ENCODE peak calls at places on chromosomes 3 and 15, in six cellular contexts. P, Q, M, Z, H and R are unnamed samples.

GRCh38 chr15:78112551-78112950 is 18.7 kb downstream of the CIB2 start:
- DNase-seq in P (no peak), Q (no peak), M (no peak), Z (no peak), H (no peak), R (no peak)

GRCh38 chr3:40968666-40969065 is 230.6 kb upstream of the CTNNB1 start:
- DNase-seq in P (no peak), Q (no peak), M (no peak), Z (no peak), H (no peak), R (no peak)

GRCh38 chr3:186322761-186323160 is 39.3 kb downstream of the DGKG start:
- DNase-seq in P (no peak), Q (no peak), M (no peak), Z (no peak), H (no peak), R (no peak)

GRCh38 chr3:123090700-123091585 is 24.1 kb downstream of the PDIA5 start:
- DNase-seq in P (no peak), Q (no peak), M (peak), Z (no peak), H (no peak), R (no peak)

GRCh38 chr3:32109256-32109655 is 2.8 kb downstream of the GPD1L start:
- DNase-seq in P (peak), Q (peak), M (peak), Z (peak), H (peak), R (peak)

GRCh38 chr3:63990204-63990603 is 33.1 kb downstream of the PSMD6 start:
- DNase-seq in P (no peak), Q (no peak), M (no peak), Z (no peak), H (no peak), R (no peak)

GRCh38 chr3:192090586-192090985 is 629.6 kb downstream of the PYDC2 start:
- DNase-seq in P (no peak), Q (no peak), M (peak), Z (no peak), H (no peak), R (no peak)

GRCh38 chr15:52699457-52699856 is 20.3 kb upstream of the ATOSA start:
- DNase-seq in P (no peak), Q (no peak), M (peak), Z (no peak), H (no peak), R (no peak)

GRCh38 chr3:27224197-27224596 is 145.0 kb downstream of the NEK10 start:
- DNase-seq in P (no peak), Q (peak), M (peak), Z (peak), H (no peak), R (peak)

GRCh38 chr3:171155122-171155700 is 128.7 kb upstream of the SLC2A2 start:
- DNase-seq in P (no peak), Q (no peak), M (peak), Z (no peak), H (no peak), R (no peak)

GRCh38 chr3:62332771-62333381 is 40.5 kb downstream of the FEZF2 start:
- DNase-seq in P (no peak), Q (peak), M (peak), Z (peak), H (peak), R (peak)

GRCh38 chr3:88810455-88810854 is 297.0 kb upstream of the EPHA3 start:
- DNase-seq in P (no peak), Q (peak), M (peak), Z (peak), H (peak), R (no peak)

GRCh38 chr3:66454464-66454859 is 46.4 kb downstream of the LRIG1 start:
- DNase-seq in P (no peak), Q (no peak), M (no peak), Z (no peak), H (no peak), R (no peak)

GRCh38 chr3:66452247-66453040 is 48.4 kb downstream of the LRIG1 start:
- DNase-seq in P (no peak), Q (peak), M (no peak), Z (no peak), H (no peak), R (peak)

GRCh38 chr3:66449411-66449931 is 51.4 kb downstream of the LRIG1 start:
- DNase-seq in P (no peak), Q (peak), M (no peak), Z (no peak), H (no peak), R (no peak)

GRCh38 chr3:66453525-66454463 is 47.0 kb downstream of the LRIG1 start:
- DNase-seq in P (no peak), Q (no peak), M (no peak), Z (no peak), H (no peak), R (no peak)

DNA sequence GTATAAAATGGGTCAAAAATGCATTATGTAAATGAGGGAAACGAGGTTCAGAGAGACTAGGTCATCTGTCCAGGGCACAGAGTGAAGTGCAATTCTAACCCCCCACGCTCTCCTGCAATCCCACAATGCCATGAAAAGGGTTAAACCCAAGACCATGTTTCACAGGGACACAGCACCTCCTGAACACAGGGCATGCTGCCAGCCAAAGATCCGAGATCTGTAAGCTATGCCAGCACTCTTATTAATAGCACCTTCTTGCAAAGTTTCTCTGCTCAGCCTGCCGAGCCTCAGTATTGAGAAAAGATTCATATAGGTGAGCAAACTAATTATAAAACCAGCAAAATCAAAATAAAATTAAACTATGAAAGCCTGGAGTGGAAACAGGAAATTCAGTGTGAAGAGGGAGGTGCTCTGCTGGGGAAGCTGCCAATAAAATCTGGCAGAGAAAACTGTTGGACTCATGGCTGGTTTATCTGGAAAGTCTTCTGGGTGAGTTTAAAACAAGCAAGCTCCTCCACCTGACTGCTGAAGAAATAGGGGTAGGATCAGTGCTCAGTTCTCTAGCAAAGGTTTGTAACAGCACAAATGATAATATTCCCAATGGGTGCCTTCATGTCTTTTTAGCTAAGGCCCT is 50.3 kb downstream of the LRIG1 start:
- DNase-seq in P (peak), Q (peak), M (peak), Z (peak), H (no peak), R (peak)
- H3K4me3 ChIP-seq in P (no peak), Q (no peak), M (peak), Z (peak), H (no peak), R (peak)

GRCh38 chr3:43106293-43106628 is 382 bp upstream of the POMGNT2 start:
- DNase-seq in P (no peak), Q (no peak), M (no peak), Z (no peak), H (no peak), R (no peak)

GRCh38 chr3:43104786-43105185 is 1.1 kb downstream of the POMGNT2 start:
- DNase-seq in P (no peak), Q (peak), M (no peak), Z (no peak), H (no peak), R (peak)

GRCh38 chr3:43105597-43106292 is at the start of gene POMGNT2:
- DNase-seq in P (peak), Q (peak), M (peak), Z (peak), H (peak), R (peak)

GRCh38 chr3:43104039-43104438 is 1.8 kb downstream of the POMGNT2 start:
- DNase-seq in P (no peak), Q (no peak), M (no peak), Z (no peak), H (no peak), R (no peak)

GRCh38 chr3:43105224-43105596 is 669 bp downstream of the POMGNT2 start:
- DNase-seq in P (no peak), Q (no peak), M (no peak), Z (peak), H (no peak), R (no peak)
- H3K4me3 ChIP-seq in P (peak), Q (peak), M (peak), Z (peak), H (peak), R (peak)

GRCh38 chr3:189629803-189630455 is 1.3 kb upstream of the TP63 start:
- DNase-seq in P (no peak), Q (peak), M (no peak), Z (peak), H (no peak), R (peak)

GRCh38 chr3:189631409-189631808 is 220 bp downstream of the TP63 start:
- DNase-seq in P (no peak), Q (no peak), M (no peak), Z (no peak), H (no peak), R (no peak)

GRCh38 chr3:189632238-189632637 is 1.0 kb downstream of the TP63 start:
- DNase-seq in P (no peak), Q (no peak), M (no peak), Z (no peak), H (no peak), R (no peak)

GRCh38 chr3:189630667-189631372 is 369 bp upstream of the TP63 start:
- DNase-seq in P (no peak), Q (no peak), M (no peak), Z (peak), H (peak), R (peak)

GRCh38 chr3:189631373-189631408 is at the start of gene TP63:
- DNase-seq in P (no peak), Q (no peak), M (no peak), Z (no peak), H (no peak), R (no peak)
- H3K4me3 ChIP-seq in P (no peak), Q (no peak), M (no peak), Z (no peak), H (peak), R (no peak)

GRCh38 chr15:98834976-98835375 is 172.6 kb downstream of the PGPEP1L start:
- DNase-seq in P (no peak), Q (no peak), M (no peak), Z (no peak), H (no peak), R (no peak)
- H3K4me3 ChIP-seq in P (no peak), Q (no peak), M (no peak), Z (no peak), H (no peak), R (no peak)

GRCh38 chr3:48591886-48592518 is 3.1 kb downstream of the COL7A1 start:
- DNase-seq in P (no peak), Q (no peak), M (no peak), Z (no peak), H (no peak), R (no peak)
- H3K4me3 ChIP-seq in P (no peak), Q (no peak), M (no peak), Z (no peak), H (no peak), R (no peak)

GRCh38 chr3:10442151-10442795 is 63.1 kb downstream of the ATP2B2 start:
- DNase-seq in P (no peak), Q (no peak), M (peak), Z (peak), H (no peak), R (peak)
- H3K4me3 ChIP-seq in P (no peak), Q (no peak), M (no peak), Z (no peak), H (no peak), R (no peak)

DNA sequence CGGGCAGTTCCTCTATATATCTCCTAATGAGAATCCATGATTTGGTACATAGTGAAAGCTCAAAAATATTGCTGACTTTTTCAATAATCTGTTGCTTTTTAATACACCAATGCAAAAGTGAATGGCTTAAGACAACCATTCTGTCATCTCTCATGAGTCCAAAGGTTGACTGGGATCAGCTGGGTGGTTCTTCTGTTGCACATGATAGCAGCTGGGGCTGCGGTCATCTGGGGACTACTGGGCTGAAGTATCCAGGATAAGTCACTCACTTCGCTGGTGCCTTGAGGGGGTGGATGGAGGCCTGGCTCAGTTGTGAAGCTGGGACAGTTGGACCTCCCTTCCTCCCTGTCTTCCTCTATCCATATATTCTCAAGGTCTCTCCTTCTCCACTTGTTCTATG is 53.7 kb downstream of the NOX5 start:
- DNase-seq in P (no peak), Q (no peak), M (no peak), Z (no peak), H (no peak), R (no peak)
- H3K4me3 ChIP-seq in P (no peak), Q (no peak), M (no peak), Z (no peak), H (no peak), R (no peak)

GRCh38 chr3:126266850-126267168 is 86.4 kb upstream of the ALDH1L1 start:
- DNase-seq in P (no peak), Q (no peak), M (peak), Z (no peak), H (no peak), R (no peak)
- H3K4me3 ChIP-seq in P (no peak), Q (peak), M (no peak), Z (peak), H (peak), R (peak)